ENCODE peak calls at places on chromosomes 5 and 9, in nine cellular contexts. W is upper lobe of left lung, X is stomach, C is A549, Q is K562, G is ovary, O is transverse colon, M is H1, V is sigmoid colon. P is an unnamed sample.

GRCh38 chr9:38233343-38233742 is 159.2 kb upstream of the ALDH1B1 start:
- DNase-seq in Q (no peak), M (no peak), X (no peak), W (no peak), G (no peak), V (no peak), C (no peak), O (no peak), P (no peak)

GRCh38 chr9:108761530-108762347 is 94.0 kb downstream of the ACTL7B start:
- DNase-seq in O (peak; percentile 61), X (peak; percentile 59), Q (peak; percentile 76), G (peak; percentile 37), C (peak; percentile 50), M (peak; percentile 71), V (peak; percentile 69), W (peak; percentile 38), P (no peak)

GRCh38 chr5:94316916-94317838 is 301.2 kb downstream of the KIAA0825 start:
- DNase-seq in O (no peak), W (no peak), G (no peak), Q (no peak), V (no peak), X (no peak), M (no peak), C (no peak), P (no peak)

GRCh38 chr5:178434851-178435250 is 155.3 kb downstream of the COL23A1 start:
- DNase-seq in X (no peak), M (no peak), V (peak; percentile 64), C (no peak), W (no peak), Q (no peak), G (no peak), O (no peak), P (no peak)

GRCh38 chr5:21701317-21701716 is 1151.8 kb downstream of the CDH12 start:
- DNase-seq in M (no peak), X (no peak), Q (no peak), C (no peak), W (no peak), G (no peak), O (no peak), V (no peak), P (no peak)

GRCh38 chr9:122360891-122361290 is 9.9 kb upstream of the PTGS1 start:
- DNase-seq in X (no peak), W (no peak), G (no peak), V (no peak), C (no peak), O (no peak), Q (no peak), M (no peak), P (no peak)

GRCh38 chr5:62168882-62169281 is 137.1 kb upstream of the KIF2A start:
- DNase-seq in X (no peak), C (no peak), M (no peak), Q (peak; percentile 18), G (no peak), O (no peak), V (no peak), W (no peak), P (no peak)

GRCh38 chr9:106203832-106204516 is 509.6 kb downstream of the TMEM38B start:
- DNase-seq in O (peak; percentile 53), X (no peak), W (no peak), C (no peak), M (no peak), G (no peak), V (no peak), Q (no peak), P (no peak)

GRCh38 chr9:77896269-77897245 is 135.1 kb downstream of the GNAQ start:
- DNase-seq in C (no peak), Q (no peak), O (no peak), X (no peak), W (no peak), G (no peak), V (no peak), M (no peak), P (no peak)

GRCh38 chr9:120876842-120877240 is at the start of gene PHF19:
- DNase-seq in Q (no peak), V (no peak), M (no peak), C (peak; percentile 64), W (no peak), X (no peak), G (peak; percentile 65), O (no peak), P (no peak)

GRCh38 chr9:135989722-135990467 is 28.7 kb upstream of the UBAC1 start:
- DNase-seq in M (no peak), C (no peak), V (no peak), X (peak; percentile 70), G (peak; percentile 35), O (no peak), W (peak; percentile 38), Q (no peak), P (no peak)

DNA sequence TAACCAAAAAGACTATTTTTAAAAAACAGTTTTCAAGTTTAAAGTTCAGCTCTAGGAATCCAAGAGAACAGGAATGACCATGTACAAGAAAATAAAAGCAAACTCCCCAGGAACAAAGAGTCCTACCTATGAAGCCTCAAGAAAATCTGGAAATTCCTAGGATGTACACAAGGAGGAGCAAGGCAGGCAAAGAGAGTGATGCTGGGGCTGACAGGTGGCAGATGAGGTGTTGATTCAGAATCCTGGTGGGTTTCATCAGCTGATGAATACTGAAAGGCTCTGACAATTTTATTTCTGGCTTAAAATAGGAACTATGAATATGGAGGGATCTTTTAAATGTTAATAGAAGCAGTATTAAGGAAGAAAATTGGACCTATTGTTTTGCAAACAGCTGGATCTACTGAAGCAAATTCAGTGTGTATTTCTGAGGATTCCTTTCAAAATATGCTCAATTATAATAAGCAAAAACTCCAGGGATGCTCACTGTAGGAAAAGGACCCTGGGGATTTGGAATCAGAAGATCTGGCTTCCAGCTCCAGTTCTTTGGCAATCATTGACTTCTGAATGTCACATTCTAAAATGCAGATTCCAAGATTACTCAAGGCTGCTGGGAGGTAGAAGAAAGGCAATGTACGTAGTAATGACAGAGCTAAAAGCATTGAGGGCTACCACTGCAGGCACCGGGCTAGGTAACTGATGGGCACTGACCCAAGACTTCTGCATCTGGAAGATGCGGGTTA is 28.0 kb upstream of the SH3RF2 start:
- DNase-seq in M (no peak), X (no peak), V (no peak), G (no peak), Q (no peak), C (peak; percentile 20), W (no peak), O (no peak), P (no peak)
- TF ChIP-seq CTCF in M (no peak), X (no peak), V (no peak), G (no peak), Q (peak; percentile 10), C (peak; percentile 52), W (no peak), O (peak; percentile 31), P (no peak)

GRCh38 chr5:72106922-72107873 is at the start of gene MAP1B:
- DNase-seq in M (peak; percentile 85), C (peak; percentile 86), O (no peak), Q (peak; percentile 80), G (peak; percentile 63), W (no peak), X (no peak), V (peak; percentile 80), P (peak; percentile 81)

GRCh38 chr5:72096602-72097205 is 10.6 kb upstream of the MAP1B start:
- DNase-seq in W (no peak), G (no peak), X (no peak), C (no peak), V (no peak), O (no peak), Q (no peak), M (no peak), P (no peak)

DNA sequence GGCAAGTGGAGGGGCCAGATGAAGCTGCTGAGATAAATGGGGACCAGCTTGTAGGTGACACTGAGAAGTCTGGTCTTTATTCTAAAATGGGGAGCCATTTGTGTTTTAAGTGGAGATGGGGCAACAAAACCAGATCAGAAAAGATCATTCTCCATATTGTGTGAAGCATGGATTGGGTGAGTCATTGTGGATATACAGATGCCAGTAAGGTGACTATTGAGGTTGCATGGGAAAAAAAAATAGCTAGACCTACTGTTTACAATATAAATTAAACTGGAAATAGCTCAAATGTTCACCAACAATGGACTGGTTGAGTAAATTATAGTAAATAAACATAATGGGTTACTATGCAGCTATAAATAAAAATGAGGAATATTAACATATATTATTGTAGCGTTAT is 5.4 kb upstream of the MAP1B start:
- DNase-seq in X (no peak), V (no peak), Q (no peak), W (no peak), M (no peak), C (no peak), O (no peak), G (no peak), P (no peak)
- TF ChIP-seq EP300 in X (no peak), V (no peak), Q (no peak), W (no peak), M (no peak), C (no peak), O (no peak), G (no peak), P (no peak)

DNA sequence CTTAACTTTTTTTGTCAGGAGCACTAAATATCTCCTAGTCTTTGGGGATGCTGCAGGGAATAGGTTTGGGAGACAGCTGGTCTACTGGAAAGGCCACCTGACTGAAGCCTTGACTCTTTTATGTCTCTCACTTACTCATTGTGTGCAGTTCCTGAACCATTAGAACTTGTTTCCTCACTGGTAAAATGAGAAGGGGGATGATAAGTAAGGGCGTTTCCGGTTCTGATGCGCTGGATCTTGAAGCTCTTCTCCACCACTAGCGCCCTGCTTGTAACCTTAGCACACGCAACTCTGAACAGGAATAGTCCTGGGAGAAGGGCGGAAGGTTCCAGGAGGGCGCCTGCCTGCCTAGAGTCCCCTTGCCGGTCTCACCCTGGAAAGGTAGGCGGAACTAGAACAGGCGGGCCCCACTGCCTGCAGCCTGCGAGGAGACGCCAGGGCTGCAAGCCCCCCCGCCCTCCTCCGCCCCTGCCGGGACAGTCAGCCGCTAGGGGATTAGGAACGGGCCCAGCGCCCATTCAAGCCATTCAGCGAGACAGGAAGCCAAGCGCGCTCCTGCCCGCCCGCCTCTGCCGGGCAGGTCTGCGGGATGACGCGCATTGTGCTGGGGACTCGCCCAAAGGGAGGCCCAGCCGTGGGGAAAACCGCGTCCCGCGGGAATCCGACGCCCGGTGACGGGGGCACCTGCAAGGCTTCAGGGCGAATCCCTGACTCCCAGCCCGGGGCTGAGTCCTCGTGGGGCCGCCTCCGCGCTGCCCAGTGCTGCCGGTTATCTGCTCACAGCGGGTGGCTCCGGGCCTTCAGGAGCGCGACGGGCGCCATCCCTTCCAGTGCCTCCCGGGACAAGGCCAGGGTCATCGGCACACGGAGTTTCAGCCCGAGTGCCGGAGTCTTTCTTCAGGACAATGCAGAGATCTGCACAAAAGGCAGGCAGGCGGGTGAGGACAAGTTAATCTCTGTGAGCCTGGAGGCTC is 44.0 kb upstream of the XPA start:
- DNase-seq in M (peak; percentile 88), X (peak; percentile 60), G (peak; percentile 39), W (peak; percentile 59), C (no peak), V (peak; percentile 72), O (peak; percentile 23), Q (peak; percentile 59), P (peak; percentile 62)
- TF ChIP-seq CTCF in M (no peak), X (peak; percentile 15), G (no peak), W (no peak), C (no peak), V (peak; percentile 29), O (no peak), Q (no peak), P (no peak)

DNA sequence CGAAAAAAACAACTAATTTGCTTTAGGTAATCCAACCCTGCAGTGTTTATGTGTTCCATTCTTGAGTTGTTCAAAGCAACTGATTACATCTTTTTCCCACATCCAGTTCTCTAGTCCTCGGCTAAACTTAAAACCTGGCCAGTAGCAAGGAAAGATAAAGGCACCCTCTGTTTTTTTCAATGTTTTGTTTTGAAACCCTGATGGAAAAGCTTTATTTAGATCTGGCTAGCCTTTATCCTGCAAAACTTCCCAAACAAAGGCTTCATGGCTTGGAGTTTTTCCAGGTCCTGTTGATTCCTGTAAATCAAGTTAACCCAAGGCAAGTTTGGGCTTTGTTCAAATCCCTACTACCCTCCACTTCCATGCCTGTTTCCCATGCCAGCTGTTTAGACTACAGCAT is 105.1 kb downstream of the CEMIP2 start:
- DNase-seq in M (no peak), V (no peak), X (no peak), G (no peak), W (no peak), Q (no peak), O (no peak), C (no peak), P (no peak)
- TF ChIP-seq EP300 in M (no peak), V (no peak), X (no peak), G (no peak), W (no peak), Q (no peak), O (no peak), C (no peak), P (no peak)

P was measured in suprapubic skin.